ENCODE peak calls at places on chromosomes 3 and 15, in four cellular contexts. P, O, V and C are unnamed samples.

GRCh38 chr15:75306188-75306587 is 23.6 kb downstream of the GOLGA6D start:
- DNase-seq in P (no peak), O (no peak), V (no peak), C (no peak)

GRCh38 chr3:28682126-28682525 is 333.5 kb upstream of the AZI2 start:
- DNase-seq in P (no peak), O (no peak), V (no peak), C (no peak)

GRCh38 chr3:117547956-117548550 is 838.5 kb downstream of the TUSC7 start:
- DNase-seq in P (no peak), O (no peak), V (no peak), C (no peak)

GRCh38 chr3:175094344-175094743 is 235.2 kb downstream of the NAALADL2 start:
- DNase-seq in P (no peak), O (no peak), V (no peak), C (no peak)

GRCh38 chr3:99951701-99952100 is 134.0 kb downstream of the CMSS1 start:
- DNase-seq in P (no peak), O (no peak), V (no peak), C (no peak)

GRCh38 chr3:183428140-183429023 is at the start of gene MCF2L2:
- DNase-seq in P (peak; percentile 87), O (peak; percentile 55), V (peak; percentile 64), C (peak; percentile 53)

GRCh38 chr15:57327985-57328471 is 48.3 kb upstream of the CGNL1 start:
- DNase-seq in P (no peak), O (no peak), V (no peak), C (no peak)

GRCh38 chr3:64797000-64797399 is 109.2 kb upstream of the ADAMTS9 start:
- DNase-seq in P (no peak), O (no peak), V (no peak), C (no peak)

GRCh38 chr3:124600765-124601164 is 129.5 kb upstream of the UMPS start:
- DNase-seq in P (no peak), O (no peak), V (no peak), C (no peak)

GRCh38 chr3:124601189-124601588 is 129.1 kb upstream of the UMPS start:
- DNase-seq in P (no peak), O (no peak), V (no peak), C (no peak)

GRCh38 chr3:124599779-124600693 is 130.2 kb upstream of the UMPS start:
- DNase-seq in P (no peak), O (peak; percentile 39), V (no peak), C (no peak)

GRCh38 chr3:124597979-124598378 is 132.3 kb upstream of the UMPS start:
- DNase-seq in P (no peak), O (no peak), V (no peak), C (no peak)

GRCh38 chr3:124599147-124599765 is 131.0 kb upstream of the UMPS start:
- DNase-seq in P (no peak), O (peak; percentile 38), V (no peak), C (no peak)
- H3K4me1 ChIP-seq in P (peaks cover 13% of the 10 kb centered on the region), O (peaks cover 4% of the 10 kb centered on the region), V (peaks cover 43% of the 10 kb centered on the region), C (peaks cover 5% of the 10 kb centered on the region)

GRCh38 chr3:134816623-134817022 is 21.6 kb downstream of the EPHB1 start:
- DNase-seq in P (no peak), O (no peak), V (no peak), C (no peak)
- H3K4me1 ChIP-seq in P (no peaks in the 10 kb centered on the region), O (no peaks in the 10 kb centered on the region), V (no peaks in the 10 kb centered on the region), C (no peaks in the 10 kb centered on the region)

GRCh38 chr3:25655659-25656058 is 9.0 kb downstream of the TOP2B start:
- DNase-seq in P (no peak), O (no peak), V (no peak), C (no peak)
- H3K4me1 ChIP-seq in P (no peaks in the 10 kb centered on the region), O (peaks cover 4% of the 10 kb centered on the region), V (no peaks in the 10 kb centered on the region), C (peaks cover 10% of the 10 kb centered on the region)

DNA sequence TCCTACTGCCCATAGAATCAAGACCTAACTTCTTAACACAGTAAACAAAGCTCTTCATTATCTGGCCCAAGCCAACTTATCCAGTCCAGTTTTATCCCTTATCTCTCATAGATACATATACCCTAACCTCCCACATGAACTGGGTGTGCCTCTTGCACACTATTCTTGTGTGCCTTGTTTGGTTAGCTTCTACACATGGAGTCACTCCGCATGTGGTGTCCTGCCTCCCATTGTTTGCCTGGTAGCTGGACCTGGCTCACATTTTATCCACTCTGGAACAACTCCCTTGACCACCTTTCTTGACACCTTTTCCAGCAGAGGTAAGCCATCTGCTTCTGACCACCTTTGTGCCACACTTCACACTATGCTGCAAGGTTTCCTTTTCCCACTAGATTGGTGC is 15.2 kb downstream of the TIPARP start:
- DNase-seq in P (no peak), O (no peak), V (peak; percentile 46), C (no peak)
- H3K4me1 ChIP-seq in P (peaks cover 15% of the 10 kb centered on the region), O (peaks cover 3% of the 10 kb centered on the region), V (peaks cover 32% of the 10 kb centered on the region), C (peaks cover 51% of the 10 kb centered on the region)

DNA sequence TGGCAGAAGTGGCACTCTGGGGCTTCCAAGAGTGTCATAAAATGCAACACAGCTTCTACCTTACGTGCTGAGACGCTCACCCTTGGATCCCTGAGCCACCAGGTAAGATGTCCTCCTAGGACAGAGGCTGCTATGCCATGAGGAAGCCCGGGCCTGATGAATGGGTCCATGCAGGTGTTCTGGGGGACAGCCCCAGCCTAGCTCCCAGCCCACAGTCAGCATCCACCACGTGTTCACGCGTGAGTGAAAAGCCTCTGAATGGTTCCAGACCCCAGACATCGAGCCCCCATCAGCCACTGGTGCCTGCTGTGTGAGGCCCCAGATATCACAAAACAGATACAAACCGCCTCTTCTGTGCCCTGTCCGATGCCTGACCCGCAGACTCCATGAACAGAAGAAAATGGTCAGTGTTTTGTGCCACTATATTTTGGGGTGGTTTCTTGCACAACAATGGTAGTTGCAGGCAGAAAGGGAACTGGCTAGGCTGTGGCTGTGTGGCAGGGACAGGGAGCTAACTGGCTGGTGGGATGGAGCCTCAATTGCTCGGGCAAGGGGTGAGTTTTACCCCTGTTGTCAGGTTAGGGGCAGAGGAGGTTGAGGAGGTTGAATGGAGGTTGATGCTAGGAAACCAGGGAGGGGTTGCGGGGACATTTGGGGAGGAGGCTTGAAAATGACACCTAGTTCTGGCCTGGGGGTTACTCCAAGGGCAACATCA is 92.2 kb downstream of the LINGO1 start:
- DNase-seq in P (no peak), O (no peak), V (no peak), C (no peak)
- H3K4me1 ChIP-seq in P (peaks cover 20% of the 10 kb centered on the region), O (peaks cover 13% of the 10 kb centered on the region), V (peaks cover 17% of the 10 kb centered on the region), C (peaks cover 18% of the 10 kb centered on the region)

DNA sequence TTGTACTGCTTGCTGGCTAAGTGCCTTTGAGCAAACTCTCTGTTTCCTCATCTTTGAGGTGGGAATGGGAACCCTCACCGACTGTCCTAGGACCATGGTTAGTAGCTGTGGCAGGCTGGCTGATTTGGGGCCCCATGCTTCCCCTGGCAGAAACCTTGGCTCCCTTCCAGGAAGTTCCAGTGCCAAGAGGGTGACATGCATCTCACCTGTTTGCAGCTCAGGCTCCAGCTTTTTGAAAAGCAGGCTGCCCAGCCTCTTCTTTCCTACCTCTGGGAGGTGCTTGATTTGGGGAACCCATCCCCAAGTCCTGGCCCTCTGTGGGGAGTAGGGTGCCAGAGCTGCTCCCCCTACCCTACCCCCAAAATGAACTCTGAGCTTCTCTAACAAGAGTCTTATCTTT is 50.8 kb downstream of the RAB11A start:
- DNase-seq in P (no peak), O (no peak), V (no peak), C (no peak)
- H3K4me1 ChIP-seq in P (peaks cover 12% of the 10 kb centered on the region), O (peaks cover 3% of the 10 kb centered on the region), V (no peaks in the 10 kb centered on the region), C (peaks cover 2% of the 10 kb centered on the region)